ENCODE peak calls at places on chromosomes 4 and X, in nine cellular contexts. W is sigmoid colon, S is kidney, H is stomach, X is HL-60, A is lower lobe of right lung, V is right lobe of liver, R is breast epithelium, B is A673. I is an unnamed sample.

GRCh38 chr4:1365271-1366178 is 18.5 kb downstream of the UVSSA start:
- DNase-seq in X (no peak), A (peak), W (peak), R (no peak), V (peak), S (peak), H (peak), B (no peak), I (no peak)

GRCh38 chrX:11698747-11699146 is 33.0 kb upstream of the ARHGAP6 start:
- DNase-seq in S (no peak), W (no peak), X (no peak), B (no peak), A (no peak), R (no peak), H (no peak), V (no peak), I (no peak)

GRCh38 chr4:186699881-186700397 is 23.7 kb downstream of the FAT1 start:
- DNase-seq in X (no peak), S (no peak), V (no peak), B (no peak), W (no peak), A (no peak), R (no peak), H (no peak), I (no peak)

GRCh38 chrX:103407776-103408175 is 31.4 kb downstream of the BEX3 start:
- DNase-seq in R (no peak), B (no peak), W (no peak), V (no peak), S (no peak), X (no peak), A (no peak), H (no peak), I (no peak)

GRCh38 chrX:29066516-29066915 is 479.3 kb downstream of the IL1RAPL1 start:
- DNase-seq in A (no peak), X (no peak), S (no peak), W (no peak), B (no peak), V (no peak), R (no peak), H (no peak), I (no peak)

GRCh38 chr4:174828845-174829701 is at the start of gene GLRA3:
- DNase-seq in S (peak), V (no peak), H (peak), X (no peak), B (peak), R (peak), A (peak), W (no peak), I (no peak)

GRCh38 chr4:67550491-67551256 is 5.4 kb upstream of the CENPC start:
- DNase-seq in R (no peak), A (no peak), H (no peak), V (no peak), W (no peak), X (no peak), B (no peak), S (no peak), I (no peak)

GRCh38 chr4:111537861-111538260 is 607.4 kb upstream of the FAM241A start:
- DNase-seq in H (no peak), B (no peak), R (no peak), S (no peak), X (no peak), V (no peak), A (no peak), W (no peak), I (no peak)

GRCh38 chr4:100907465-100908454 is 389.9 kb upstream of the EMCN start:
- DNase-seq in W (no peak), X (no peak), A (no peak), V (no peak), H (no peak), R (no peak), B (peak), S (no peak), I (no peak)

GRCh38 chrX:15530318-15530717 is 29.7 kb downstream of the BMX start:
- DNase-seq in H (no peak), B (no peak), A (no peak), V (no peak), W (no peak), X (no peak), R (no peak), S (no peak), I (no peak)

GRCh38 chr4:180253419-180253818 is 1989.8 kb upstream of the TENM3 start:
- DNase-seq in H (no peak), W (no peak), S (no peak), A (no peak), V (no peak), R (no peak), B (no peak), X (no peak), I (no peak)
- TF ChIP-seq CTCF in H (no peak), W (no peak), S (no peak), A (no peak), V (no peak), R (no peak), B (no peak), X (no peak), I (no peak)

GRCh38 chrX:107741318-107741813 is 34.2 kb downstream of the TSC22D3 start:
- DNase-seq in X (no peak), S (peak), W (no peak), H (no peak), B (no peak), A (no peak), V (no peak), R (no peak), I (no peak)
- H3K27ac ChIP-seq in X (no peak), S (peak), W (peak), H (peak), B (no peak), A (peak), V (peak), R (peak), I (peak)

DNA sequence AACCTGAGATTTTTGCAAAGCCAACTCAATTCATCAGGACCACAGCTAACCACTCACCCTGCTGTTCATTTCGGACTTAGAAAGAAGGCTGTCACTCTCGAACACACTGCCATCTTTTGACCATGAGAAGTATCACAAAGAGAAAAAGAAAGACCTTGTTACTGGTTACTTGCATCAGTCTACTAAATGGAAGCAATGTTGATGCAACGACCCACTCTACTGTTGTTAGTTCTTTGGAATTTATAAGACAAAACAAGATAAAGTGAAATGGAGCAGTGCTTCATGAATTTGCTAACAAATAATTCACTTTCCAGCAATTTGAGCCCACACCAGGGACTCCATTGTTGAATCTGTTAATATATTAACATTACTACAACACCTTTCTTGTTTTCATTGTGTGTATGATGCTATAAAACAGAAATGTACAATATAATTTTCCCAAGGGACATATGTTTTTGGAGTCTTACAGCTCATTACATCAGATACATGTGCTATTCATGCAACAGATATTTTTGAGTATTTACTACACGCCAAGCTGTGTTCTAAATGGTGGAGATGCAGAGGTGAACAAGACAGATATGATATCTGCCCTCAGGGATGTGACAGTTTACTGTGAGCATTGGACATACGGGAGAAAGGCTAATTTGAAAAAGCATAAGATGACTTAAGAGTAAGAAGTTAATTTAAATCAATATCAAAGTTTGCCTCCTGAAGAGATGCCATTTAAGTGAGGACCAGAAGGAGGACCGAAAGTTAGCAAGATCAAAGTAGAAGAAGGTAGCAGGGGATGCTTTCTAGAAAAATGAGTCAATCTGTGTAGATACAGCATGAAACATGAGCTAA is 87.2 kb downstream of the AREG start:
- DNase-seq in R (no peak), V (no peak), A (no peak), H (no peak), S (no peak), B (peak), X (peak), W (no peak), I (no peak)
- TF ChIP-seq CTCF in R (peak), V (peak), A (peak), H (no peak), S (peak), B (peak), X (peak), W (peak), I (peak)

GRCh38 chrX:94058728-94059382 is 384.8 kb downstream of the FAM133A start:
- DNase-seq in R (no peak), W (no peak), X (peak), V (no peak), A (no peak), S (no peak), H (no peak), B (peak), I (no peak)

GRCh38 chrX:94051926-94052325 is 377.9 kb downstream of the FAM133A start:
- DNase-seq in H (no peak), X (no peak), R (no peak), V (no peak), W (no peak), S (no peak), B (no peak), A (no peak), I (no peak)

GRCh38 chrX:94053575-94053974 is 379.6 kb downstream of the FAM133A start:
- DNase-seq in A (no peak), S (no peak), X (no peak), R (no peak), V (no peak), W (no peak), H (no peak), B (no peak), I (no peak)

GRCh38 chrX:94057385-94057784 is 383.4 kb downstream of the FAM133A start:
- DNase-seq in R (no peak), H (no peak), W (no peak), X (no peak), B (no peak), A (no peak), V (no peak), S (no peak), I (no peak)
- H3K27ac ChIP-seq in R (no peak), H (no peak), W (no peak), X (no peak), B (no peak), A (no peak), V (no peak), S (no peak), I (no peak)

GRCh38 chrX:150449313-150449712 is 86.2 kb downstream of the MAMLD1 start:
- DNase-seq in R (no peak), V (no peak), B (no peak), A (no peak), W (no peak), H (no peak), S (no peak), X (no peak), I (no peak)
- TF ChIP-seq CTCF in R (no peak), V (peak), B (peak), A (no peak), W (no peak), H (no peak), S (no peak), X (no peak), I (no peak)

DNA sequence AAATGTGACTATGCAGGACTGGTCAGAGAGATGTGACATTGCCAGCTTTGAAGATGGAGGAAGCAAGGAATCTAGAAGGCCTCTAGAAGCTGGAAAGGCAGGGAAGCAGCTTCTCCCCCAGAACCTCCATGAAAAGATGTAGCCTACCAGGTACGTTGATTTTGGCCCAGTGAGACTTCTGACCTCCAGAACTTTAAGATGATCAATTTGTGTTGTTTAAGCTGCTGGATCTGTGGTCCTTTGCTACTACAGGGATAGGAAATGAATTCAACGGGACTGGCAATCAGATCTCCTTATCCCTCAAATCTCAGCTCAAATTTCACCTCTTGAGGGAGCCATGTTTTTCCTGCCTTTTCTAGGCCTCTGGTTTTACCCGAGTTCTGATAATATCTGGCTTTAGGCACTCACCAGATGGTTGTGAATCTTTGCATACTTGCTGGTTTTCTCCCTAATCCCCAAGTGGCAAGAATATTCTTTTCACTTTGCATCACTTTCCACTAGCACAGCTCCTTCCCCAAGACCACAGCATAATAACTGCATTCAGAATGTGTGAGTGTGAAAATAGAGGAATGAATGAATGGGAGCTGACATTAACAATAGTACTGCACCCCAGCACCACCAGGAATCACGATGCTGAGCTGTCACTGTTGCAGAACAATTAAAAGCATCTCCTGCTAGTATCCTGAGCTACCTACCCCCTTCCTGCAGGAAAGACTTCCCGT is 25.5 kb upstream of the TMSB4X start:
- DNase-seq in V (no peak), R (no peak), B (no peak), S (no peak), W (no peak), H (no peak), A (no peak), X (no peak), I (no peak)
- H3K27ac ChIP-seq in V (no peak), R (peak), B (peak), S (peak), W (peak), H (peak), A (peak), X (peak), I (peak)

I was measured in right atrium auricular region.